ENCODE peak calls at places on chromosomes 13 and 19, in four cellular contexts. T, S, E and X are unnamed samples.
A peak's percentile ranks its signal among the peaks of the same experiment; 100 is the strongest.

GRCh38 chr19:49340069-49340864 is 5.1 kb downstream of the CD37 start:
- DNase-seq in E (peak; percentile 59), T (peak; percentile 69), S (peak; percentile 97), X (no peak)

GRCh38 chr19:21491161-21491560 is 14.2 kb upstream of the ZNF429 start:
- DNase-seq in T (no peak), S (no peak), E (no peak), X (no peak)

GRCh38 chr13:106506286-106506685 is 29.2 kb downstream of the EFNB2 start:
- DNase-seq in E (no peak), S (no peak), T (no peak), X (no peak)

GRCh38 chr19:49677232-49677881 is at the start of gene PRMT1:
- DNase-seq in E (peak; percentile 59), T (peak; percentile 76), S (no peak), X (peak; percentile 65)

GRCh38 chr19:31054430-31054829 is 294.8 kb downstream of the TSHZ3 start:
- DNase-seq in E (no peak), T (peak; percentile 67), S (no peak), X (peak; percentile 52)

GRCh38 chr13:32824671-32825070 is 191.6 kb upstream of the KL start:
- DNase-seq in T (no peak), E (no peak), S (no peak), X (no peak)

GRCh38 chr13:41231786-41232185 is 31.6 kb downstream of the MTRF1 start:
- DNase-seq in T (no peak), E (no peak), S (no peak), X (no peak)

GRCh38 chr13:37627428-37627827 is 28.9 kb upstream of the POSTN start:
- DNase-seq in E (no peak), S (no peak), T (no peak), X (no peak)

GRCh38 chr13:30690282-30691188 is 44.8 kb upstream of the ALOX5AP start:
- DNase-seq in T (peak; percentile 77), E (peak; percentile 72), S (peak; percentile 81), X (no peak)

GRCh38 chr13:21674271-21675009 is 3.6 kb downstream of the FGF9 start:
- DNase-seq in E (peak; percentile 24), S (no peak), T (peak; percentile 64), X (peak; percentile 41)
- TF ChIP-seq CTCF in E (no peak), S (no peak), T (no peak), X (no peak)

GRCh38 chr19:29724102-29724641 is 9.1 kb upstream of the C19orf12 start:
- DNase-seq in T (peak; percentile 56), S (no peak), E (no peak), X (peak; percentile 46)
- TF ChIP-seq CTCF in T (no peak), S (no peak), E (no peak), X (no peak)

GRCh38 chr13:113949546-113949945 is 24.3 kb downstream of the C13orf46 start:
- DNase-seq in S (no peak), T (no peak), E (peak; percentile 14), X (no peak)

GRCh38 chr13:113945857-113946408 is 27.9 kb downstream of the C13orf46 start:
- DNase-seq in S (peak; percentile 57), T (no peak), E (peak; percentile 5), X (no peak)

GRCh38 chr13:113948034-113948742 is 25.7 kb downstream of the C13orf46 start:
- DNase-seq in E (peak; percentile 10), T (no peak), S (no peak), X (no peak)

GRCh38 chr13:113946409-113947181 is 27.3 kb downstream of the C13orf46 start:
- DNase-seq in S (peak; percentile 65), T (no peak), E (peak; percentile 12), X (no peak)

DNA sequence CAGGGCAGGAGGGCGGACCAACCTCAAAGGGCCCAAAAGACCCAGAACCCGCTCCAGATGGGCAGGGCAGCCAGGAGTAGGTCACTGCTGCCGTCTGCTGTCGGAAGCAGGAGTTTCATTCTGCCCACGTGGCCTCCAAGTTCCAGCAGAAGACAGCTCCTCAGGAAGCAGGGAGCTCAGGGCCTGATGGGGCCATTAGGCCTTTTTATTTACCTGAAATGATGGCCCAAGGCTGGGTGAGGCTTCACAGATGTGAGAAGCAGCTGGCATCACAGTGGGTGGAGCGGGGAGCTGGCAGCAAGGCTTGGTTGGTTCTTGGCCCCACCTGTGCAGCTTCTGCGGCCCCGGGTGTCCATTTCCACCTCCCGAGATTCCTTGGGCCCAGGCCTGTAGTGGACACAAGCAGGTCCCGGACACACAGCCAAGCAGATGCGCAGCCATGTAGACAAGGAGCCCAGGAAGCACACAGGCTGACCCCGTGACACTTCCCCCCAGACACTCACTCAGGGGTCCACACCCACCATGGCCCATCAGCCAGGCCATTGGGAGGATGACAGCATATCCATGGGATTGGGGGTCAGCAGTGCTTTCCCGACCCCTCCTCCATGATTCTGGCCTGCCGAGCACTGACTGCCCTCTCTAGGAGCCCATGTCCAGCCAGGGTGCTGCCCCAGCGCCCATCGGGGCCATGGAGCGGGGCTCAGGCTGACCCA is 26.4 kb downstream of the C13orf46 start:
- DNase-seq in S (peak; percentile 86), E (peak; percentile 68), T (no peak), X (no peak)
- TF ChIP-seq CTCF in S (peak; percentile 88), E (peak; percentile 61), T (no peak), X (no peak)

DNA sequence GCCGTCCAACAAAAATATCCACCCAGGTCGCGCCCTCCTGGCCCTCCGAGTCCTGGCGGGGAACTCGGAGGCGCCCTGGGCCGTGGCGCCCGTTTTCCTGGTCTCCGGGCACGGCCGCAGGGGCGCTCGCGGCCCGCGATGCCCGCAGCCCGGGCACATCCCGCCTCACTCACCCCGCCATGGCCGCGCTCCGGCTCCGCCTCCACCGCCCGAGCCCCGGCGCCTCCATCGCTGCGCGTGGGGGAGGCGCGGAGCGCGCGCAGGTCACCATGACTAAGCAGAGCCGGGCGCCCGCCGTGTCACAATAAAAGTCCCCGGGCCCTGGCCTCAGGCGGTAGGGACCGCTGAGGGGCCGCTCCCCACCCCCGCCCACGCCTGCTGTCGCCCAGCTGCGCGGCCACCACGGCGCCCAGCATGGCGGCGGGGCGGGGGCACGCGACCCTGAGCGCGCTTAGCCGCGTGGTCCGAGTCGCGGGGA is 593 bp downstream of the KEAP1 start:
- DNase-seq in E (peak; percentile 95), S (peak; percentile 97), T (peak; percentile 96), X (peak; percentile 91)
- TF ChIP-seq CTCF in E (no peak), S (no peak), T (no peak), X (no peak)

GRCh38 chr13:94660695-94661324 is 51.5 kb downstream of the SOX21 start:
- DNase-seq in T (no peak), E (no peak), S (no peak), X (peak; percentile 15)
- TF ChIP-seq CTCF in T (no peak), E (no peak), S (no peak), X (no peak)

GRCh38 chr19:46049597-46049996 is 8.8 kb upstream of the IGFL4 start:
- DNase-seq in T (no peak), S (no peak), E (no peak), X (no peak)
- TF ChIP-seq CTCF in T (no peak), S (no peak), E (no peak), X (no peak)